ENCODE peak calls at places on chromosomes 11 and 22, in eight cellular contexts. V, T, G, Q, W, C, A and S are unnamed samples.

GRCh38 chr11:81959341-81959740 is 774.3 kb downstream of the FAM181B start:
- DNase-seq in T (no peak), V (peak), Q (no peak), A (no peak), G (no peak), W (no peak), C (peak), S (no peak)

GRCh38 chr11:77195071-77195705 is 67.1 kb downstream of the MYO7A start:
- DNase-seq in W (no peak), Q (no peak), C (no peak), A (no peak), T (no peak), G (no peak), V (no peak), S (peak)

GRCh38 chr22:46829140-46829891 is 66.9 kb downstream of the TBC1D22A start:
- DNase-seq in Q (no peak), W (peak), A (peak), T (peak), C (peak), V (peak), G (peak), S (no peak)

GRCh38 chr11:9849384-9849783 is 185.5 kb downstream of the SWAP70 start:
- DNase-seq in W (no peak), T (no peak), V (no peak), C (no peak), G (no peak), Q (no peak), A (no peak), S (no peak)

GRCh38 chr11:111665779-111666178 is 63.5 kb downstream of the SIK2 start:
- DNase-seq in A (peak), C (peak), G (no peak), T (no peak), V (peak), W (peak), Q (peak), S (no peak)

GRCh38 chr22:31613286-31613903 is 48.6 kb downstream of the PISD start:
- DNase-seq in G (no peak), V (no peak), W (no peak), A (no peak), T (no peak), Q (no peak), C (no peak), S (no peak)

GRCh38 chr11:37230865-37231264 is 632.8 kb upstream of the RAG2 start:
- DNase-seq in A (no peak), T (no peak), V (no peak), C (no peak), W (peak), Q (no peak), G (no peak), S (no peak)

GRCh38 chr22:22507743-22508273 is 734 bp downstream of the ZNF280B start:
- DNase-seq in W (no peak), V (no peak), A (no peak), C (no peak), T (no peak), G (no peak), Q (no peak), S (no peak)

GRCh38 chr11:78638704-78639380 is 64.2 kb upstream of the NARS2 start:
- DNase-seq in T (no peak), Q (no peak), C (no peak), G (no peak), W (no peak), A (no peak), V (no peak), S (no peak)

GRCh38 chr11:68843703-68844312 is 2.1 kb upstream of the CPT1A start:
- DNase-seq in W (peak), Q (peak), V (no peak), T (no peak), G (no peak), A (no peak), C (no peak), S (no peak)

GRCh38 chr11:69665669-69666068 is 9.5 kb downstream of the LTO1 start:
- DNase-seq in G (no peak), W (no peak), A (no peak), T (no peak), Q (no peak), C (no peak), V (no peak), S (no peak)

GRCh38 chr11:34585870-34586654 is 34.8 kb upstream of the EHF start:
- DNase-seq in W (peak), G (peak), A (peak), C (peak), Q (no peak), T (no peak), V (peak), S (no peak)

GRCh38 chr22:21611210-21611977 is 18.4 kb downstream of the YDJC start:
- DNase-seq in W (no peak), C (no peak), V (no peak), G (no peak), Q (no peak), A (no peak), T (no peak), S (no peak)

GRCh38 chr22:37229805-37230672 is 14.0 kb downstream of the RAC2 start:
- DNase-seq in C (peak), Q (no peak), W (peak), G (peak), V (no peak), A (no peak), T (no peak), S (peak)

DNA sequence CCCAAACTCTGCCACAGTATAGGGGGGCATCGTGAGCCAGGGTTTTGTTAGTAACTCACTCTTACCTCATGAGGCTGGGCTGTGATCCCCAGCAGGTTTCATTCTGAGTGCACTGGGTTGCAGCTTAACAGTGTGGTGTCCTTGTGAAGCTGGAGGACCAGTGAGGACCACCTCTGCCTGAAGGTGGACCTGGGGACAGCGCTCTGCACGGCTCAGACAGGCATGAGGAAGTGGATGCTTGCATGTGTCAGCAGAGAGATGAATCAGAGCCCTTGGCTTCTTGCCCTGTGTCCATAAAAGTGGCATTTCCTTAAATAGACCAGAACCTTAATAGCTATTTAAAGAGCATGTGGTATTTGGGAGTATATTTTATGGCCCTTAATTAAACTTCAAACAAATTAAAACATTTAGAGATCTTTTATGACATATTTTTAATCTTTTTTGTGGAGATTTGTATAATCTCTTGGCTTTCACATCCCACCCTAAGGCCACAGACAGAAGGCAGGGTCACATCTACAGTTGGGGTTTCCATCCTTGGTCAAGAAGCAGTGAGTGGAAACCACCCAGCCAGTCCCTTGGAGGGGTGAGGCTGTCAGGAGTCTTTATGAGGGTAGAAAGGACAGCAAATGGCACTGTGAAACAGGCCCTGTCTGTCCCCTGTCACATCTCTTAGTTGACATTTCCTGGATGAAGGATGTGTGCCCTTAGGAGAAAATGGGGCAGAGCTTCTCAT is 24.8 kb upstream of the ADORA2A start:
- DNase-seq in A (peak), W (peak), G (peak), V (peak), Q (no peak), T (peak), C (peak), S (no peak)
- TF ChIP-seq CTCF in A (no peak), W (no peak), G (no peak), V (no peak), Q (no peak), T (no peak), C (no peak), S (peak)

GRCh38 chr11:3195251-3196160 is 23.1 kb downstream of the MRGPRG start:
- DNase-seq in G (no peak), T (no peak), A (no peak), W (peak), V (no peak), Q (no peak), C (peak), S (no peak)
- TF ChIP-seq CTCF in G (peak), T (peak), A (peak), W (peak), V (peak), Q (no peak), C (peak), S (peak)

GRCh38 chr11:11448626-11449025 is 95.6 kb upstream of the CSNK2A3 start:
- DNase-seq in Q (no peak), G (no peak), V (no peak), T (no peak), A (no peak), C (no peak), W (no peak), S (no peak)

GRCh38 chr11:11449327-11449726 is 96.3 kb upstream of the CSNK2A3 start:
- DNase-seq in W (no peak), A (no peak), G (no peak), V (no peak), C (no peak), T (no peak), Q (no peak), S (no peak)

GRCh38 chr11:11450744-11451362 is 97.8 kb upstream of the CSNK2A3 start:
- DNase-seq in A (peak), V (peak), Q (no peak), T (peak), W (no peak), C (peak), G (peak), S (no peak)

GRCh38 chr11:11454671-11455223 is 101.7 kb upstream of the CSNK2A3 start:
- DNase-seq in C (no peak), W (no peak), Q (no peak), A (no peak), G (no peak), V (no peak), T (no peak), S (no peak)

DNA sequence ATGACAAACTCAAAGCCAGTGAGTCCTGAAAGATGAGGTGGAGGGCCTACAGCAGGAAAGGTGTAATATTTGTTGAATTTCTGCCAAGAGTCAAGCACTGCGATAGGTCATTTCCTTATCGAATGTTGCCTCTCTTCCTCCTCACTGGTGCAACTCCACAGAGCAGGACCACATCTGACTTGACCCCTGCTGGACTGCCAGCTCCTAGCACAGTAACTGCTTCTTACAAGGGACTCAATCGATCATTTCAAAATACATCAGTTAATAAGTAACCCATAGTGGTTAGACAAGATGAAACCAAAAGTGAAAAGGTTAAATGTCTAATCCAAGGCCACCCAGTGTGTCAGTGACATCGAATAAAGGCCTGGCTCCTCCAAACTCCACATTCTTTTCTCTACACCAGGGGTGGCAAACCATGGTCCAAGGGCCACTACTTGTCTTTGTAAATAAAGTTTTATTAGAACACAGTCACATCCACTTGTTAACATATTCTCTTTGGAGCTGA is 98.5 kb upstream of the CSNK2A3 start:
- DNase-seq in C (no peak), V (no peak), A (no peak), T (no peak), W (peak), Q (no peak), G (no peak), S (no peak)
- TF ChIP-seq CTCF in C (no peak), V (no peak), A (no peak), T (no peak), W (no peak), Q (no peak), G (no peak), S (peak)

GRCh38 chr11:67664696-67665536 is 9.5 kb downstream of the ALDH3B2 start:
- DNase-seq in T (no peak), A (no peak), W (no peak), C (no peak), G (no peak), Q (no peak), V (no peak), S (peak)

GRCh38 chr11:67666676-67667489 is 7.5 kb downstream of the ALDH3B2 start:
- DNase-seq in Q (no peak), C (no peak), W (no peak), A (no peak), T (no peak), V (no peak), G (no peak), S (peak)

GRCh38 chr11:67664213-67664585 is 10.2 kb downstream of the ALDH3B2 start:
- DNase-seq in Q (no peak), A (no peak), C (no peak), W (no peak), T (no peak), G (no peak), V (no peak), S (peak)

GRCh38 chr11:67666303-67666645 is 8.1 kb downstream of the ALDH3B2 start:
- DNase-seq in Q (no peak), G (no peak), T (no peak), W (no peak), V (no peak), C (no peak), A (no peak), S (peak)

DNA sequence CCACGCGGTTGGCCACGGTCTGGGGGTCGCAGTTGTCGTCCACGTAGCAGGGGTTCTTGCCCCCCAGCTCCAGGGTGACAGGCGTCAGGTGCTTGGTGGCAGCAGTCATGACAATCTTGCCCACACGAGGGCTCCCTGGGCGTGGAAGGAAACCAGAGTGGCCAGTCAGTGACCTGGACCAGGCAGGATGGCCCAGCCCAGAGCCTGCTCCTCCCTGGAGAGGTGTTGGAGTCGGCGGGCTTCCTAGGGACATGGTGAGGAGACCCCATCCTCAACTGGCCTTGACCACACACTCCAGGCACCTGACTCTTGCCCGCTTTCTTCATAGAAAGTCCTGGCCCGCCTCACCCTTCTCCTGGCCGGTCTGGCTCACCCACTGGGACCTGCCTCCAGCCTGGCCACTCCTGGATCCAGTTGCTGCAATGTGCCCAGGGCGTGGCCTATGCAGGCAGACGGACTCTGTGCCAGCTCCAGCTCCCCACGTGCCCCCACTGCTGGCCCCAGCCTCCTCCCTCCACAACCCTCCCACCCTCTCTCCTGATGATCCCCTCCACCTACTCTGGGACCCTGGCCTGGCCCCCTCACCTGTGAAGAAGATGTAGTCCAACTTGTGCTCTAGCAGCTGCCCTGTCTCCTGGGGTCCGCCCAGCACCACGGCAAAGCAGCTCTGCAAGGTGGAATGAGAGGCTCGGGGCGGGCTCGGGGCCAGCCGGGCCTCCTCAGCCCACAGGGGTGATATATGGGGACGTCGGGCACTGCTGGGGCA is 8.7 kb downstream of the ALDH3B2 start:
- DNase-seq in G (no peak), Q (no peak), T (no peak), A (no peak), C (no peak), V (no peak), W (peak), S (peak)
- TF ChIP-seq CTCF in G (peak), Q (no peak), T (no peak), A (no peak), C (no peak), V (no peak), W (peak), S (peak)

GRCh38 chr22:33710326-33710725 is 209.9 kb downstream of the LARGE1 start:
- DNase-seq in C (no peak), T (no peak), G (no peak), Q (no peak), A (no peak), W (no peak), V (no peak), S (no peak)
- TF ChIP-seq CTCF in C (no peak), T (no peak), G (no peak), Q (no peak), A (no peak), W (no peak), V (no peak), S (no peak)